ENCODE peak calls at places on chromosomes 5 and 9, in eight cellular contexts. One of them, this sample, is unnamed.

GRCh38 chr5:6359941-6360683 is 18.2 kb downstream of the MED10 start:
- DNase-seq in cardiac fibroblast: no peak
- DNase-seq in AG10803: no peak
- DNase-seq in GM23338: peak; percentile 65
- DNase-seq in WERI-Rb-1: no peak
- DNase-seq in upper lobe of right lung: no peak
- DNase-seq in bronchial epithelial cell: no peak
- DNase-seq in fibroblast of villous mesenchyme: no peak
- DNase-seq in this sample: no peak

GRCh38 chr9:114906922-114907571 is 23.3 kb downstream of the TNFSF8 start:
- DNase-seq in cardiac fibroblast: peak; percentile 66
- DNase-seq in AG10803: no peak
- DNase-seq in GM23338: peak; percentile 91
- DNase-seq in WERI-Rb-1: peak; percentile 74
- DNase-seq in upper lobe of right lung: no peak
- DNase-seq in bronchial epithelial cell: peak; percentile 42
- DNase-seq in fibroblast of villous mesenchyme: peak; percentile 66
- DNase-seq in this sample: peak; percentile 71

GRCh38 chr9:34991833-34992375 is 2.4 kb downstream of the DNAJB5 start:
- DNase-seq in cardiac fibroblast: no peak
- DNase-seq in AG10803: no peak
- DNase-seq in GM23338: peak; percentile 61
- DNase-seq in WERI-Rb-1: peak; percentile 63
- DNase-seq in upper lobe of right lung: peak; percentile 57
- DNase-seq in bronchial epithelial cell: peak; percentile 55
- DNase-seq in fibroblast of villous mesenchyme: no peak
- DNase-seq in this sample: no peak

GRCh38 chr5:157602505-157602904 is 26.9 kb upstream of the ADAM19 start:
- DNase-seq in cardiac fibroblast: no peak
- DNase-seq in AG10803: no peak
- DNase-seq in GM23338: no peak
- DNase-seq in WERI-Rb-1: no peak
- DNase-seq in upper lobe of right lung: no peak
- DNase-seq in bronchial epithelial cell: peak; percentile 80
- DNase-seq in fibroblast of villous mesenchyme: no peak
- DNase-seq in this sample: peak; percentile 12

GRCh38 chr5:56637321-56637920 is 177.9 kb upstream of the MAP3K1 start:
- DNase-seq in cardiac fibroblast: peak; percentile 51
- DNase-seq in AG10803: no peak
- DNase-seq in GM23338: peak; percentile 59
- DNase-seq in WERI-Rb-1: no peak
- DNase-seq in upper lobe of right lung: no peak
- DNase-seq in bronchial epithelial cell: no peak
- DNase-seq in fibroblast of villous mesenchyme: peak; percentile 23
- DNase-seq in this sample: peak; percentile 61

GRCh38 chr5:1860949-1861348 is 21.8 kb downstream of the IRX4 start:
- DNase-seq in cardiac fibroblast: no peak
- DNase-seq in AG10803: no peak
- DNase-seq in GM23338: no peak
- DNase-seq in WERI-Rb-1: no peak
- DNase-seq in upper lobe of right lung: no peak
- DNase-seq in bronchial epithelial cell: no peak
- DNase-seq in fibroblast of villous mesenchyme: no peak
- DNase-seq in this sample: no peak

GRCh38 chr5:60883229-60883628 is 39.2 kb upstream of the ELOVL7 start:
- DNase-seq in cardiac fibroblast: peak; percentile 4
- DNase-seq in AG10803: peak; percentile 1
- DNase-seq in GM23338: peak; percentile 43
- DNase-seq in WERI-Rb-1: no peak
- DNase-seq in upper lobe of right lung: no peak
- DNase-seq in bronchial epithelial cell: peak; percentile 38
- DNase-seq in fibroblast of villous mesenchyme: peak; percentile 4
- DNase-seq in this sample: peak; percentile 22

GRCh38 chr5:57298985-57299491 is 125.2 kb downstream of the GPBP1 start:
- DNase-seq in cardiac fibroblast: peak; percentile 93
- DNase-seq in AG10803: peak; percentile 80
- DNase-seq in GM23338: peak; percentile 88
- DNase-seq in WERI-Rb-1: peak; percentile 31
- DNase-seq in upper lobe of right lung: no peak
- DNase-seq in bronchial epithelial cell: peak; percentile 72
- DNase-seq in fibroblast of villous mesenchyme: peak; percentile 89
- DNase-seq in this sample: peak; percentile 95

GRCh38 chr9:35826071-35826701 is 2.3 kb downstream of the FAM221B start:
- DNase-seq in cardiac fibroblast: peak; percentile 82
- DNase-seq in AG10803: peak; percentile 65
- DNase-seq in GM23338: peak; percentile 83
- DNase-seq in WERI-Rb-1: peak; percentile 55
- DNase-seq in upper lobe of right lung: no peak
- DNase-seq in bronchial epithelial cell: peak; percentile 76
- DNase-seq in fibroblast of villous mesenchyme: peak; percentile 71
- DNase-seq in this sample: peak; percentile 83

GRCh38 chr9:92978345-92978875 is 31.1 kb downstream of the FGD3 start:
- DNase-seq in cardiac fibroblast: no peak
- DNase-seq in AG10803: no peak
- DNase-seq in GM23338: peak; percentile 21
- DNase-seq in WERI-Rb-1: no peak
- DNase-seq in upper lobe of right lung: no peak
- DNase-seq in bronchial epithelial cell: no peak
- DNase-seq in fibroblast of villous mesenchyme: no peak
- DNase-seq in this sample: no peak

GRCh38 chr5:88092358-88092757 is 176.3 kb downstream of the TMEM161B start:
- DNase-seq in cardiac fibroblast: no peak
- DNase-seq in AG10803: no peak
- DNase-seq in GM23338: peak; percentile 91
- DNase-seq in WERI-Rb-1: no peak
- DNase-seq in upper lobe of right lung: no peak
- DNase-seq in bronchial epithelial cell: no peak
- DNase-seq in fibroblast of villous mesenchyme: no peak
- DNase-seq in this sample: no peak

DNA sequence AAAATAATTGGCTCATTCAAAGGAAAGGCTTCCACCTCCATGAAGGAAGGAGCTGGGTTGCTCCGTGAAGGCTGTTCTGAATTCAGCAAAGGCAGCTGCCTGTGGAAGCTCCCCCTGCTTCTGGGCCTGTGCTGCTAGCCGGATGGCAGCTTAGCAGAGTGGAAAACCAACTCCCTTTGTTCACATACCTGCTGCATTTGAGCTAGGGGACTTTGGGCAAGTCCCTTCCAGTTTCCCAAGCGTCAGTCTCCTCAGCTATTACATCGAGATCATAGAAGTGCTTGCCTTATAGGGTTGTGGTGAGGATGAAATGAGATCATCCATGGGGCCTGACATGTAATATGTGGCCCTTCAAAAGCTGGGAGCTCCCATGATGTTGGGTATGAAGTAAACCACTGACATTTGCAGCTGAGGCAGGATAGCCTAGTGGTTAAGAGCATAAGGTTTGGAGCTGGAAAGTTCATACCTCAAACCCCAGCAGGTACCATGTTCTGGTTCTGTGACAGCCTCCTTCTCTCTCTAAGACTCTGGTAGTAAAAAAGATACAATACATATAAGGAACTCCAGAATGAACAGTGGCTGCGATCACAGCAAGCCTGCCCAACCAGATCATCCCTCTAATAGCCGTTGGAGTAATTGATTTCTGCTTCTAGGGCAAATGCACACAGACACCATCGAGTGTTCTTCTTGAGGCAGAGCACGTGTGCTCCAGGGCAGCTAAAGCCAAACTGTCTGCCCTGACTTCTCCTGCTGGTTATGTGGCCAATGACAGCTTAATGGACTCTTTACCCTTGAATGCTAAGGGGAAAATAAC is 11.0 kb upstream of the DENND1A start:
- DNase-seq in cardiac fibroblast: no peak
- DNase-seq in AG10803: no peak
- DNase-seq in GM23338: no peak
- DNase-seq in WERI-Rb-1: no peak
- DNase-seq in upper lobe of right lung: no peak
- DNase-seq in bronchial epithelial cell: no peak
- DNase-seq in fibroblast of villous mesenchyme: no peak
- DNase-seq in this sample: no peak
- TF ChIP-seq CTCF in cardiac fibroblast: no peak
- TF ChIP-seq CTCF in AG10803: peak; percentile 17
- TF ChIP-seq CTCF in GM23338: no peak
- TF ChIP-seq CTCF in WERI-Rb-1: peak; percentile 16
- TF ChIP-seq CTCF in upper lobe of right lung: no peak
- TF ChIP-seq CTCF in bronchial epithelial cell: no peak
- TF ChIP-seq CTCF in fibroblast of villous mesenchyme: no peak
- TF ChIP-seq CTCF in this sample: peak; percentile 8

GRCh38 chr5:169651526-169651925 is 14.5 kb downstream of the DOCK2 start:
- DNase-seq in cardiac fibroblast: peak; percentile 53
- DNase-seq in AG10803: no peak
- DNase-seq in GM23338: no peak
- DNase-seq in WERI-Rb-1: no peak
- DNase-seq in upper lobe of right lung: no peak
- DNase-seq in bronchial epithelial cell: no peak
- DNase-seq in fibroblast of villous mesenchyme: no peak
- DNase-seq in this sample: peak; percentile 42

GRCh38 chr5:169652057-169652456 is 15.0 kb downstream of the DOCK2 start:
- DNase-seq in cardiac fibroblast: no peak
- DNase-seq in AG10803: no peak
- DNase-seq in GM23338: no peak
- DNase-seq in WERI-Rb-1: no peak
- DNase-seq in upper lobe of right lung: no peak
- DNase-seq in bronchial epithelial cell: no peak
- DNase-seq in fibroblast of villous mesenchyme: no peak
- DNase-seq in this sample: no peak

GRCh38 chr5:169648725-169649124 is 11.7 kb downstream of the DOCK2 start:
- DNase-seq in cardiac fibroblast: peak; percentile 67
- DNase-seq in AG10803: peak; percentile 35
- DNase-seq in GM23338: no peak
- DNase-seq in WERI-Rb-1: no peak
- DNase-seq in upper lobe of right lung: no peak
- DNase-seq in bronchial epithelial cell: no peak
- DNase-seq in fibroblast of villous mesenchyme: no peak
- DNase-seq in this sample: peak; percentile 62

GRCh38 chr5:169649486-169649885 is 12.4 kb downstream of the DOCK2 start:
- DNase-seq in cardiac fibroblast: no peak
- DNase-seq in AG10803: no peak
- DNase-seq in GM23338: no peak
- DNase-seq in WERI-Rb-1: no peak
- DNase-seq in upper lobe of right lung: no peak
- DNase-seq in bronchial epithelial cell: no peak
- DNase-seq in fibroblast of villous mesenchyme: no peak
- DNase-seq in this sample: no peak

DNA sequence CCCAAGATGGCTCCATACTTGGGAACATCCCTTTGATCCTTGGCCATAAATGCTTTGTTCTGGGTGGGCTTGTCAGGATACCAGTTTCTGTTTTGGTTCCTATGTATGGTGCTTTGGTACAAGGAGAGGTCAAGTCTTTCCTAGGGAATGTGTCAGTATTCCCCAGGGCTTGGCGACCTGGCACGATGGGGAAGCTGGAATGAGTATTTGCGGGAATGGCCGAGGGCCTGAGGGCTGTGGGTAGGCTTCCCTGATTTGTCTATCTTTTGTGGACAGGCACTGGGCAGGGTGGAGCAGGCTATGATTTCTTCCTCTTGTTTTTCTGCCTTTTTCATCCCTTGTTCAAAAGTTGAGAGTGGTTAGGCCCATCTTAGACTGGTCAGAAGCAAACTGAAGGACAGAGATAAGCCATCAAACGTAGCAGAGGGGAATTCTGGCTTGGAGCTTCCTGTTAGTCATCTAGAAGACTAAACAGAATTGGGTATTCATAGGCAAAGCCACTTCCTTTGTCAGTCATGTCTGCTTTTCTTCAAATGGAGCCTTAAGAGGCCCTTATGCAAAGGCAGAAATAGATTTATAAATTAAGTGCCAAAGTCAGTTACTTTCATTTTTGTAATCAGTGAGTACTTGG is 13.7 kb downstream of the DOCK2 start:
- DNase-seq in cardiac fibroblast: peak; percentile 72
- DNase-seq in AG10803: peak; percentile 60
- DNase-seq in GM23338: no peak
- DNase-seq in WERI-Rb-1: no peak
- DNase-seq in upper lobe of right lung: no peak
- DNase-seq in bronchial epithelial cell: peak; percentile 64
- DNase-seq in fibroblast of villous mesenchyme: peak; percentile 80
- DNase-seq in this sample: peak; percentile 77
- H3K4me3 ChIP-seq in cardiac fibroblast: no peak overlapping the region
- H3K4me3 ChIP-seq in AG10803: no peak overlapping the region
- H3K4me3 ChIP-seq in GM23338: no peak overlapping the region
- H3K4me3 ChIP-seq in WERI-Rb-1: no peak overlapping the region
- H3K4me3 ChIP-seq in upper lobe of right lung: no peak overlapping the region
- H3K4me3 ChIP-seq in bronchial epithelial cell: no peak overlapping the region
- H3K4me3 ChIP-seq in fibroblast of villous mesenchyme: no peak overlapping the region
- H3K4me3 ChIP-seq in this sample: no peak overlapping the region

DNA sequence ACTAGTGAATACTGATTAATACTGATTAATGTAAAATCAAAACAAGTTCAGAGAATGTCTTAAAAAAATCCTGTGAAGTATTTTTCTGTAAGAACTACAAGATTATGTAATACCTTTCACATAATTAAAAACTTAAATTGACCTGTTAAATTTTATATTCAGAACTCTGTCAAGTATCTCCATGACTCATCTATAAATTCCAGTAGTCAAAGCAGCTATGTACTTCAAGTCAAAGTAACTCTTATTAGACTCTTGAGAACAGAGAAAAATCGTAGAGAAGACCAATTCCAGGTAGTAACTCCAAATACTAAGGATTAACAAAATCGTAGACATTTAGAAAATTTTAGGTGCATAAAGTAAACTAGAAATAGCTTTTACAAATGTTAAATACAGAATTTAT is 77.1 kb downstream of the HOMER1 start:
- DNase-seq in cardiac fibroblast: peak; percentile 22
- DNase-seq in AG10803: peak; percentile 35
- DNase-seq in GM23338: no peak
- DNase-seq in WERI-Rb-1: no peak
- DNase-seq in upper lobe of right lung: no peak
- DNase-seq in bronchial epithelial cell: peak; percentile 10
- DNase-seq in fibroblast of villous mesenchyme: peak; percentile 17
- DNase-seq in this sample: peak; percentile 18
- TF ChIP-seq CTCF in cardiac fibroblast: no peak
- TF ChIP-seq CTCF in AG10803: no peak
- TF ChIP-seq CTCF in GM23338: no peak
- TF ChIP-seq CTCF in WERI-Rb-1: no peak
- TF ChIP-seq CTCF in upper lobe of right lung: no peak
- TF ChIP-seq CTCF in bronchial epithelial cell: no peak
- TF ChIP-seq CTCF in fibroblast of villous mesenchyme: no peak
- TF ChIP-seq CTCF in this sample: no peak

DNA sequence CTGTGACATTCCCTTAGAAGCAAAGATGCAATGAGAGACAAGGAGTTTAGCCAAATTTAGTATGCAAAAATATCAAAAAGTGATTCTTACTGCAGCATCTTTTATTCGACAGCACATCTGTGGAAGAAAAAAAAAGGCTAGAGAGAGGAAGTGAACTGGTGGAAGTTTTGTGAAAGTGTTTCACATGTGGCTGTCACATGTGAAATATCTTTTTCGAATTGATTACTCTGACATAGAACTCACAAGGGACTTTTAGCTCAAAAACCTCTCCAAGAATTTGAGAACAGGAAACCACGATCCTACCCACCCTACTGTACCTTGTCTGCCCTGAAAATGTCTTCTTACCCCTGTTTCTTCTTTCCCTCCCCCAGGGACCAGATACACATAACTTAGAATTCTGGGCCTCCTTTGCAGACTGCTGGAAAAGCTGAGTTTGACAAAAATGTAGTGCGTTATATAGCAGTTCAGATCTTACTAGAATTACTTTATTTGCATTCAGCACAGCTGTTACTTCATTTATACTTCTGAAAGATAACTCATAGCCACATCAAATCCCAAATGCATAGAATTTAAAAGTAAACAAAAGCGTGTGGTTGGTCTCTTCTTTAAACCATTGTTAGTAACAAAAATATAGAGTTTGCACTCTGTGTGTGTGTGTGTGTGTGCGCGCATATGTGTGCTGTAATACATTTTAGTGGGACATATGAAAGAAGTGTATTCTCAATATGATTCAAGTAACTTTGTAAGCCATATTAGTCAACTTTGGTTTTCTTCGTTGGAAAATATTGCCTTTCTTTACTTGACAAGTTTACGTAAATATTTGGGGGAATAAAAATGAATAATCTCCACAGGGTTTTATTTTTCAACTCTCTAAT is 106.3 kb upstream of the PRRC1 start:
- DNase-seq in cardiac fibroblast: no peak
- DNase-seq in AG10803: no peak
- DNase-seq in GM23338: no peak
- DNase-seq in WERI-Rb-1: no peak
- DNase-seq in upper lobe of right lung: no peak
- DNase-seq in bronchial epithelial cell: no peak
- DNase-seq in fibroblast of villous mesenchyme: peak; percentile 4
- DNase-seq in this sample: no peak
- H3K4me3 ChIP-seq in cardiac fibroblast: no peak overlapping the region
- H3K4me3 ChIP-seq in AG10803: no peak overlapping the region
- H3K4me3 ChIP-seq in GM23338: no peak overlapping the region
- H3K4me3 ChIP-seq in WERI-Rb-1: no peak overlapping the region
- H3K4me3 ChIP-seq in upper lobe of right lung: no peak overlapping the region
- H3K4me3 ChIP-seq in bronchial epithelial cell: no peak overlapping the region
- H3K4me3 ChIP-seq in fibroblast of villous mesenchyme: no peak overlapping the region
- H3K4me3 ChIP-seq in this sample: no peak overlapping the region